ENCODE peak calls at places on chromosomes 7 and 10, in eight cellular contexts. V is fibroblast of mammary gland, Z is right atrium auricular region, P is K562, Q is cardiac fibroblast, E is HFF-Myc, B is lower leg skin, W is mucosa of descending colon. O is an unnamed sample.
A peak's percentile ranks its signal among the peaks of the same experiment; 100 is the strongest.

GRCh38 chr7:7122701-7123281 is 59.6 kb upstream of the C1GALT1 start:
- DNase-seq in B (peak; percentile 52), Z (no peak), Q (peak; percentile 91), P (no peak), V (peak; percentile 94), W (no peak), E (no peak), O (peak; percentile 78)

GRCh38 chr7:54477083-54477482 is 65.1 kb upstream of the VSTM2A start:
- DNase-seq in P (no peak), Q (peak; percentile 2), E (no peak), Z (no peak), W (no peak), V (peak; percentile 8), B (no peak), O (no peak)

GRCh38 chr10:127310389-127310788 is 114.0 kb upstream of the INSYN2A start:
- DNase-seq in V (no peak), E (no peak), P (no peak), W (no peak), Q (no peak), B (no peak), Z (no peak), O (no peak)

GRCh38 chr7:112665709-112666108 is 124.5 kb downstream of the TMEM168 start:
- DNase-seq in V (peak; percentile 18), P (peak; percentile 10), Q (peak; percentile 43), B (no peak), W (peak; percentile 60), Z (no peak), E (no peak), O (peak; percentile 45)

GRCh38 chr10:34830527-34830926 is 15.4 kb upstream of the PARD3 start:
- DNase-seq in W (no peak), Z (no peak), V (no peak), E (no peak), Q (no peak), B (no peak), P (no peak), O (no peak)

GRCh38 chr7:104980969-104981670 is 32.9 kb upstream of the KMT2E start:
- DNase-seq in B (no peak), P (peak; percentile 75), V (peak; percentile 73), W (no peak), E (no peak), Z (no peak), Q (peak; percentile 81), O (peak; percentile 63)

GRCh38 chr7:88073625-88074024 is 139.6 kb downstream of the ADAM22 start:
- DNase-seq in P (no peak), E (no peak), V (no peak), B (no peak), Z (no peak), Q (no peak), W (no peak), O (no peak)

GRCh38 chr7:122143376-122143750 is 686 bp downstream of the AASS start:
- DNase-seq in B (no peak), E (no peak), Q (peak; percentile 34), V (peak; percentile 21), Z (peak; percentile 60), P (no peak), W (peak; percentile 38), O (peak; percentile 19)

GRCh38 chr10:111767661-111768060 is 415.9 kb downstream of the GPAM start:
- DNase-seq in P (no peak), Z (no peak), B (no peak), V (no peak), Q (no peak), W (no peak), E (no peak), O (no peak)

GRCh38 chr7:97138830-97139229 is 21.3 kb downstream of the SDHAF3 start:
- DNase-seq in Q (no peak), W (no peak), Z (no peak), P (no peak), B (no peak), V (no peak), E (no peak), O (no peak)

GRCh38 chr10:112801748-112802147 is 148.3 kb upstream of the TCF7L2 start:
- DNase-seq in E (no peak), P (no peak), B (no peak), Z (no peak), Q (no peak), V (no peak), W (no peak), O (no peak)

GRCh38 chr10:101143354-101143648 is 12.2 kb downstream of the TLX1 start:
- DNase-seq in V (no peak), E (no peak), W (no peak), Q (no peak), B (no peak), P (no peak), Z (no peak), O (no peak)

GRCh38 chr10:75582102-75582501 is 150.7 kb downstream of the LRMDA start:
- DNase-seq in W (no peak), Q (no peak), Z (no peak), V (no peak), P (peak; percentile 4), E (no peak), B (no peak), O (no peak)

GRCh38 chr10:116771101-116771705 is 28.8 kb upstream of the HSPA12A start:
- DNase-seq in V (peak; percentile 95), Z (peak; percentile 84), Q (peak; percentile 96), W (no peak), E (peak; percentile 35), B (peak; percentile 83), P (no peak), O (peak; percentile 97)

DNA sequence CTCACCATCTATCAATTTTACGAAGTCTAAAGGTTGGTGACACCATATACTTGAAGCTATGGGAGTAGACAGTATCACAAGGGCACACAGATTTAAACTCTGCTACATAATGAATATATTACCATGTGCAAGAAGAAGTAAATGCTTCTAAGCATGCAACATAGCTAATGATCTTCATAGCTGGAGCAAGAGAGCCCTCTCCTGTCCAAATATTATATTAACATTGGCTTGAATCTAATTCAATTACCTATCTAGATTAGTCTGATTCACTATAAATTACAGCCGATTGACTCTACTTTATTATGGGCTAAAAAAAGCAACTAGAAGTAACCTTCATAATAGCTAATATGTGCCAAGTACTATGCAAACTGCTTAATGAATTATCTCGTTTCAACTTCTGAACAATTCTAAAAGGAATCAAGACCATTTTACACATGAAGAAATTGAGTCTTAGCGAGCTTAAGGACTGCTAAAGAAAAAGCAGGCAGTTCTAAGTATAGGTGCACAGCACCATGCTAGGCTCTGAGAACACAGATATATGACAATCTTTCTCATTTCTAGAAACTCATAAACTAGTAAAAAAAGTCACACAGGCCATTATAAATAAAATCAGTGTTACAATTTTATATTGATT is 21.9 kb downstream of the FRA10AC1 start:
- DNase-seq in Z (no peak), P (peak; percentile 14), E (no peak), B (no peak), W (no peak), Q (peak; percentile 65), V (peak; percentile 60), O (peak; percentile 54)
- TF ChIP-seq CTCF in Z (peak; percentile 54), P (peak; percentile 45), E (no peak), B (no peak), W (no peak), Q (peak; percentile 16), V (peak; percentile 38), O (peak; percentile 50)

DNA sequence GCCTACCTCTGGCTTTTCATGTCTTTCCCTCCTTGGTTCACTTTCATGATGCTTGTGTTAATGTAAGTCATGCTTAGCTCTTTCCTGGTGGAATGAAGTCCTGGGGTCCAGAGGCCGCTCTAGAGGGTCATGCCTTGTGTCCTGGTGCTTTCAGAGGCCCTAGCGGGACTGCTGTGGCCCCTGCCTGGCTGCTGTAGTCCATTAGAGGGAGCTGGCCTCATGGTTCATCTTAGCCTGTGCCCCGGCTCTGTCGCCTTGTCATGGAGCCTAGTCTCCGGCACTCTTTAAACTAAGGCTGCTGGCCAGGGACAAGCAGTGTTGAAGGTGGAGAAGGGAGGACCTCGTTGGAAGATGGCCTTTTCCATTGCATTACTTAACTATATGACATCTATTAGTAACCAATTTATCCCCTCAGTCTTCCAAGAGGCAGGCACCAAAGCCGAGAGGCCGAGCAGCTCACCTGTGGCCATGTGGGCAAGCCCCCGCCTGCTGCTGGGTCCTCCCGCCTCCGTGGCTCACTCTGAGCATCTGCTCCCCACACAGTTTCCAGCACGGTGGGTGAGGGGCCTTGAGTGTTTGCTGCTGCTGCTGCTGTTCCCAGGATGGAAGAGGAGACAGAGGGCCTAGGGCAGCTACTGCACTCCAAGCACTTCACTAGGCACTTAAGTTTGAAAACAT is 5.0 kb upstream of the NDUFB2 start:
- DNase-seq in Q (no peak), Z (peak; percentile 43), B (no peak), W (no peak), V (no peak), P (no peak), E (no peak), O (no peak)
- H3K4me3 ChIP-seq in Q (no peak overlapping the region), Z (no peak overlapping the region), B (no peak overlapping the region), W (no peak overlapping the region), V (no peak overlapping the region), P (no peak overlapping the region), E (no peak overlapping the region), O (no peak overlapping the region)

DNA sequence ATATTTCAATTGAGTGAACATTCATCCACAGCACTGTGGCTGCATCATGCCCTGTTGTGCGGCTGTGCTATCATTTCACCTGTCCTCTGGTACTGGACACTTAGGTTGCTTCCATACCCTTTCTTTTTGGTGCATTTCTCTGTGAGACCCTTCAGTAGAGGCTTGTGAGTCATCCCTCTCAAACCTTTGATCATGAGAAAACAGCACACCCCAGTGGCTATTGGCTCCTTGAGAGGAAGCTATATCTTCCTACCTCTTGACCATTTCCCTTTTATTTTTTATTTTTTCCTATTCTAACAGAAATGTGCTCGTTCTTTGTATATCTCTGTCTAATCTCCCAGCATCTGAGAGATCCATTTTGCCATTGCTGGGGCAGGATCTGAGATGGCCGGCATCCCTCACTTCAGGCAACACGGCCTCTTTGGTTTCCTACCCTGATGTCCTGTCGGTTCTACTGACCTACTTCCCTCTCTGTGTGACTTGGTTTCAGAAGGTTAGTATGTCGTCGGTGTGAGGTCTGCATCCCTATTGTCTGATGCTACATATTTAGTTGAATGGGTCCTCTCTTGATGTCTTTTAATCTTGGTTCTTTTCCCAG is 23.8 kb upstream of the PIK3AP1 start:
- DNase-seq in P (peak; percentile 27), B (no peak), E (no peak), Q (peak; percentile 22), V (peak; percentile 15), Z (no peak), W (no peak), O (no peak)
- TF ChIP-seq CTCF in P (peak; percentile 56), B (no peak), E (peak; percentile 21), Q (no peak), V (peak; percentile 15), Z (peak; percentile 38), W (no peak), O (no peak)

GRCh38 chr7:47454066-47454950 is 127.6 kb downstream of the TNS3 start:
- DNase-seq in Z (no peak), W (no peak), Q (no peak), P (no peak), B (no peak), V (peak; percentile 50), E (no peak), O (no peak)

GRCh38 chr7:47453093-47454056 is 128.5 kb downstream of the TNS3 start:
- DNase-seq in P (no peak), Z (peak; percentile 91), E (peak; percentile 76), B (peak; percentile 85), Q (peak; percentile 95), V (peak; percentile 97), W (peak; percentile 68), O (peak; percentile 89)

GRCh38 chr7:47452715-47453092 is 129.2 kb downstream of the TNS3 start:
- DNase-seq in V (no peak), E (no peak), B (no peak), P (no peak), Q (no peak), W (no peak), Z (no peak), O (no peak)

GRCh38 chr7:47451851-47452205 is 130.1 kb downstream of the TNS3 start:
- DNase-seq in B (no peak), E (no peak), V (peak; percentile 79), P (no peak), W (no peak), Q (peak; percentile 52), Z (no peak), O (no peak)

GRCh38 chr7:47452295-47452694 is 129.6 kb downstream of the TNS3 start:
- DNase-seq in W (no peak), E (no peak), V (no peak), Z (no peak), P (no peak), B (no peak), Q (no peak), O (no peak)
- H3K4me3 ChIP-seq in W (no peak overlapping the region), E (peak overlapping the region; percentile 40), V (no peak overlapping the region), Z (no peak overlapping the region), P (no peak overlapping the region), B (no peak overlapping the region), Q (no peak overlapping the region), O (no peak overlapping the region)